ENCODE peak calls at places on chromosomes 7 and 10, in seven cellular contexts. F is H1, D is GM12892, V is GM12878, Y is SK-N-SH, Z is K562, E is HepG2. L is an unnamed sample.

GRCh38 chr7:73728551-73728950 is 9.1 kb upstream of the STX1A start:
- DNase-seq in Y (no peak), E (no peak), Z (no peak), V (no peak), F (no peak), D (no peak), L (no peak)

GRCh38 chr7:91979590-91979989 is 38.9 kb downstream of the AKAP9 start:
- DNase-seq in F (no peak), D (no peak), Z (no peak), Y (no peak), E (no peak), V (no peak), L (no peak)

GRCh38 chr7:92528958-92529264 is 316 bp downstream of the RBM48 start:
- DNase-seq in F (no peak), Z (no peak), D (no peak), E (no peak), V (no peak), Y (no peak), L (peak; percentile 3)

GRCh38 chr10:93954726-93955363 is 38.9 kb upstream of the PLCE1 start:
- DNase-seq in D (no peak), V (no peak), Y (no peak), F (no peak), Z (no peak), E (no peak), L (no peak)

GRCh38 chr7:7772385-7772784 is 54.0 kb upstream of the RPA3 start:
- DNase-seq in E (no peak), F (no peak), Y (no peak), V (no peak), D (no peak), Z (no peak), L (no peak)

GRCh38 chr7:107854989-107855388 is 36.0 kb upstream of the DLD start:
- DNase-seq in Z (no peak), E (no peak), Y (no peak), V (no peak), D (no peak), F (no peak), L (no peak)

GRCh38 chr7:129391546-129392211 is 42.6 kb upstream of the STRIP2 start:
- DNase-seq in D (no peak), V (no peak), F (no peak), E (no peak), Y (no peak), Z (no peak), L (no peak)

GRCh38 chr7:141053626-141054025 is 20.2 kb upstream of the TMEM178B start:
- DNase-seq in F (no peak), V (no peak), Y (no peak), Z (no peak), E (no peak), D (no peak), L (no peak)

GRCh38 chr7:151684408-151685175 is 164.9 kb upstream of the RHEB start:
- DNase-seq in D (no peak), V (no peak), Y (no peak), Z (no peak), F (no peak), E (no peak), L (no peak)

GRCh38 chr10:76839276-76839675 is 798.3 kb downstream of the KCNMA1 start:
- DNase-seq in E (no peak), F (no peak), Y (no peak), V (no peak), D (no peak), Z (no peak), L (no peak)

GRCh38 chr7:111772716-111773115 is 210.4 kb upstream of the IMMP2L start:
- DNase-seq in Z (no peak), F (no peak), D (no peak), E (no peak), V (no peak), Y (no peak), L (no peak)

GRCh38 chr10:63866075-63866746 is 345.0 kb downstream of the REEP3 start:
- DNase-seq in E (peak; percentile 27), Z (peak; percentile 74), D (peak; percentile 25), Y (peak; percentile 74), F (peak; percentile 88), V (peak; percentile 5), L (peak; percentile 34)

GRCh38 chr10:22550732-22551131 is 163.6 kb downstream of the PIP4K2A start:
- DNase-seq in D (no peak), V (no peak), Y (peak; percentile 69), F (peak; percentile 91), E (peak; percentile 40), Z (peak; percentile 60), L (no peak)

GRCh38 chr10:24730811-24731210 is 7.1 kb upstream of the ARHGAP21 start:
- DNase-seq in Y (no peak), F (no peak), D (no peak), E (no peak), Z (no peak), V (no peak), L (no peak)

GRCh38 chr10:77264107-77264506 is 373.5 kb downstream of the KCNMA1 start:
- DNase-seq in F (no peak), Y (no peak), V (peak; percentile 42), E (no peak), D (no peak), Z (no peak), L (no peak)

GRCh38 chr7:16026253-16027020 is 340.0 kb upstream of the MEOX2 start:
- DNase-seq in D (no peak), F (no peak), V (no peak), Y (no peak), Z (no peak), E (no peak), L (no peak)
- TF ChIP-seq TAF1 in D (no peak), F (no peak), V (no peak), Y (no peak), Z (no peak), E (no peak), L (no peak)

DNA sequence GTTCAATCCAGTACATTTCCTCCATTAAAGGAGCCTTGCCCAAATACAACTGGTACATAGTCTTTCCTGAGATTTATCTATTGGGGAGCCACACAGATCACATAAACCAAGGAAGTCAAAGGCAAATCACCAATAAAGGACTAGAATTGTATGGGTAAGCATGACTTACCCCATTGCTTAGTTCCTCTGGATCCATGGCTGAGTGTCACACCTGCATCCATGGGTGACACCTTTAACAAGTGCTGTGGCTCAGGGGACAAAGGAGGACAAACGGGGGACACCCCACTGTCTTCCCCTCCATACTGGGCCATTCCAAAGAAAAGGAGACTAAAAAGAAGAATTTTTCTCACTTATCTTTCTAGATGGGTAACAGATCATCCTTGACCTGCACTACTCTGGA is 30.4 kb downstream of the ZNF92 start:
- DNase-seq in D (no peak), Z (no peak), Y (no peak), F (no peak), E (no peak), V (no peak), L (no peak)
- TF ChIP-seq POLR2AphosphoS5 in D (no peak), Z (no peak), Y (no peak), F (no peak), E (no peak), V (no peak), L (no peak)

GRCh38 chr7:27128034-27128433 is 2.5 kb downstream of the HOXA4 start:
- DNase-seq in Z (no peak), F (no peak), D (no peak), Y (no peak), V (no peak), E (no peak), L (no peak)
- TF ChIP-seq TAF1 in Z (no peak), F (no peak), D (no peak), Y (no peak), V (no peak), E (no peak), L (no peak)

GRCh38 chr10:110356628-110357245 is 52.0 kb upstream of the SMNDC1 start:
- DNase-seq in Z (peak; percentile 15), F (no peak), E (no peak), D (peak; percentile 65), V (peak; percentile 100), Y (no peak), L (peak; percentile 61)

GRCh38 chr10:110354322-110354766 is 49.6 kb upstream of the SMNDC1 start:
- DNase-seq in Z (peak; percentile 49), V (peak; percentile 58), D (no peak), E (peak; percentile 41), Y (peak; percentile 74), F (peak; percentile 92), L (no peak)

GRCh38 chr10:110355181-110355831 is 50.6 kb upstream of the SMNDC1 start:
- DNase-seq in D (no peak), Z (no peak), F (no peak), V (peak; percentile 58), E (no peak), Y (no peak), L (no peak)

GRCh38 chr10:110357252-110357780 is 52.6 kb upstream of the SMNDC1 start:
- DNase-seq in D (peak; percentile 56), Y (no peak), V (peak; percentile 62), F (no peak), E (peak; percentile 30), Z (no peak), L (no peak)

GRCh38 chr10:110355922-110356627 is 51.4 kb upstream of the SMNDC1 start:
- DNase-seq in Y (no peak), E (no peak), Z (no peak), F (no peak), D (no peak), V (no peak), L (no peak)
- TF ChIP-seq POLR2AphosphoS5 in Y (no peak), E (no peak), Z (no peak), F (no peak), D (peak; percentile 40), V (peak; percentile 62), L (peak; percentile 58)

GRCh38 chr7:130901209-130901783 is 167.3 kb upstream of the KLF14 start:
- DNase-seq in F (no peak), Y (no peak), V (no peak), E (no peak), D (no peak), Z (no peak), L (no peak)
- TF ChIP-seq TAF1 in F (no peak), Y (no peak), V (no peak), E (no peak), D (no peak), Z (no peak), L (no peak)

GRCh38 chr7:18495412-18496335 is at the start of gene HDAC9:
- DNase-seq in D (no peak), E (no peak), Y (peak; percentile 49), F (peak; percentile 57), Z (no peak), V (peak; percentile 56), L (no peak)
- TF ChIP-seq POLR2AphosphoS5 in D (peak; percentile 75), E (no peak), Y (peak; percentile 83), F (peak; percentile 84), Z (no peak), V (no peak), L (peak; percentile 42)

L was measured in GM12891.